ENCODE peak calls at places on chromosomes 7 and 10, in seven cellular contexts. Y, Q, Z, W, U, M and I are unnamed samples.

GRCh38 chr7:134434701-134435100 is 24.2 kb downstream of the AKR1B1 start:
- DNase-seq in Y (no peak), Q (no peak), Z (no peak), W (no peak), U (no peak), M (no peak), I (no peak)

GRCh38 chr7:98754041-98754479 is 115.8 kb downstream of the TMEM130 start:
- DNase-seq in Y (no peak), Q (peak), Z (no peak), W (no peak), U (no peak), M (no peak), I (peak)

GRCh38 chr7:23654508-23654907 is 25.5 kb upstream of the FAM221A start:
- DNase-seq in Y (peak), Q (peak), Z (no peak), W (peak), U (no peak), M (no peak), I (peak)

GRCh38 chr7:83486536-83486935 is 162.4 kb downstream of the SEMA3E start:
- DNase-seq in Y (no peak), Q (no peak), Z (no peak), W (no peak), U (no peak), M (no peak), I (no peak)

GRCh38 chr10:132705173-132705572 is 80.8 kb downstream of the NKX6-2 start:
- DNase-seq in Y (peak), Q (no peak), Z (no peak), W (no peak), U (no peak), M (no peak), I (no peak)

GRCh38 chr7:28806841-28807240 is 151.3 kb downstream of the TRIL start:
- DNase-seq in Y (no peak), Q (peak), Z (no peak), W (no peak), U (no peak), M (no peak), I (no peak)

GRCh38 chr7:154953006-154953684 is 49.8 kb downstream of the PAXIP1 start:
- DNase-seq in Y (peak), Q (peak), Z (peak), W (peak), U (peak), M (peak), I (peak)

GRCh38 chr7:44466300-44467216 is 23.9 kb downstream of the NUDCD3 start:
- DNase-seq in Y (no peak), Q (peak), Z (no peak), W (no peak), U (no peak), M (no peak), I (no peak)

GRCh38 chr10:120456143-120456625 is 843 bp upstream of the PLPP4 start:
- DNase-seq in Y (no peak), Q (no peak), Z (no peak), W (no peak), U (no peak), M (no peak), I (no peak)

GRCh38 chr10:57890691-57891090 is 377.0 kb downstream of the IPMK start:
- DNase-seq in Y (no peak), Q (no peak), Z (no peak), W (no peak), U (no peak), M (no peak), I (no peak)

GRCh38 chr10:73717564-73717963 is 19.7 kb upstream of the AGAP5 start:
- DNase-seq in Y (no peak), Q (no peak), Z (no peak), W (no peak), U (no peak), M (no peak), I (no peak)

GRCh38 chr10:33248638-33249037 is 85.8 kb downstream of the NRP1 start:
- DNase-seq in Y (no peak), Q (peak), Z (no peak), W (no peak), U (no peak), M (no peak), I (no peak)

GRCh38 chr7:41709621-41710020 is 6.7 kb upstream of the INHBA start:
- DNase-seq in Y (no peak), Q (peak), Z (no peak), W (no peak), U (no peak), M (no peak), I (no peak)

GRCh38 chr7:41710838-41711237 is 7.9 kb upstream of the INHBA start:
- DNase-seq in Y (no peak), Q (no peak), Z (no peak), W (no peak), U (no peak), M (no peak), I (no peak)

GRCh38 chr7:41708621-41709358 is 5.9 kb upstream of the INHBA start:
- DNase-seq in Y (no peak), Q (no peak), Z (no peak), W (no peak), U (no peak), M (no peak), I (no peak)

GRCh38 chr7:41715000-41715399 is 12.1 kb upstream of the INHBA start:
- DNase-seq in Y (no peak), Q (no peak), Z (no peak), W (no peak), U (no peak), M (no peak), I (no peak)

GRCh38 chr7:41711283-41712064 is 8.6 kb upstream of the INHBA start:
- DNase-seq in Y (peak), Q (no peak), Z (no peak), W (no peak), U (no peak), M (no peak), I (peak)
- TF ChIP-seq CTCF in Y (no peak), Q (peak), Z (peak), W (peak), U (no peak), M (peak), I (peak)

GRCh38 chr7:106542550-106543220 is 118.3 kb downstream of the CCDC71L start:
- DNase-seq in Y (peak), Q (peak), Z (peak), W (peak), U (no peak), M (peak), I (peak)
- TF ChIP-seq CTCF in Y (no peak), Q (peak), Z (peak), W (peak), U (peak), M (peak), I (peak)

GRCh38 chr7:82164410-82164809 is 279.2 kb downstream of the CACNA2D1 start:
- DNase-seq in Y (no peak), Q (no peak), Z (no peak), W (no peak), U (no peak), M (no peak), I (no peak)

GRCh38 chr7:82163586-82163985 is 280.0 kb downstream of the CACNA2D1 start:
- DNase-seq in Y (no peak), Q (no peak), Z (no peak), W (no peak), U (no peak), M (no peak), I (no peak)

GRCh38 chr7:82166666-82167065 is 276.9 kb downstream of the CACNA2D1 start:
- DNase-seq in Y (no peak), Q (peak), Z (no peak), W (no peak), U (no peak), M (no peak), I (no peak)

GRCh38 chr7:82167568-82168314 is 275.8 kb downstream of the CACNA2D1 start:
- DNase-seq in Y (no peak), Q (peak), Z (no peak), W (no peak), U (no peak), M (no peak), I (no peak)

DNA sequence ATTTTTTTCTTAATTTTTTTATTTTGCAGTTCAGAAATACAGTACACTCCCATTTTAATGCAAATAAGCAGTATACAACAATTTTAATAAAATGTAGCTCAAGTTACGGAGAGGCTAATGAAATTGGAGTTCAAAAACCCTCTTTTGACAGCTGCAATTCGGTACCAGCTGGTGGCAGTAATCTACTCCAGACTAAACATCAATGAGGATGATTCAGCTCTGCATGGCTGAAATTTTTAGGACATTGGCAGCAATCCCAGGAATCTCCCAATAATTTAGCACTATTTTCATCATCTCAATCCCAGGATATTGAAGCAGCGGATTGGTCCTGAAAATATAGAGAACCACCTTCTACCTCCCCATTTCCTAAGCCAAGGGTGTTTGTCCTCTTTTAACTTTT is 278.8 kb downstream of the CACNA2D1 start:
- DNase-seq in Y (no peak), Q (peak), Z (no peak), W (peak), U (no peak), M (peak), I (no peak)
- TF ChIP-seq CTCF in Y (no peak), Q (peak), Z (no peak), W (peak), U (no peak), M (peak), I (no peak)

DNA sequence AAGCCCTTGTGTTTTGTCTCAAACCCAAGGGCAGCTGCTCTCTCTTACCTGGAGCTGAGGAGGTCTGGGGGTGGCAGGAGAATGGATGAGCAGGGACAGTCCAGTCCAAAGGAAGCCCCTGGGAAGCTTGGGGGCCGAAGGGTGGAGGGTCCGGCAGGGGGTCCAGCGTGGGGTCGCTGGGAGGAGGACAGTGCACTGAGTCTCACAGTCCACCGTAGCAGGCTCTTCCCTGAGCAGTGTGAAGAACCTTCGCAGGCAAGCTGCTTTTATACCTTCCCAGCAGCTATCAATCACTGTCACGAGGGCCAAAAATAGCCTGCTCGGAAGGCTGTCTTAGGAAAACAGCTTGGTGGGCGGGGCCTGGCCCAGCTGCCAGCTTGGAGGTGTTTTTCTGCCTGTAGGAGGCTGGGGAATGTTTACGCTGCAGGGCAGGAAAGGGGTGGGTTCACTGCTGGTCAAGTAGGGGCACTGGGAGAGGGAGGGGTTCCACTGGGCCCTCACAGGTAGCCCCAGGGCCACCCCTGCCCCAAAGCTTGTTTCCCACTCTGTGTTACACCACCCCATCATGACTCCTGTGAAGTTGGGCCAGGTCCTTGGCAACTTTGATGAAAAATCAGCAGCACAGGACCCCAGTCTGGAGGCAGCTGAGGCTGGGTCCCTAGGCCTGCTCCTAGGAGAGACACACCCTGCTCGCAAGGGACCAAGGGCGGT is at the start of gene DEPP1:
- DNase-seq in Y (peak), Q (peak), Z (peak), W (no peak), U (peak), M (peak), I (peak)
- TF ChIP-seq CTCF in Y (no peak), Q (peak), Z (peak), W (no peak), U (no peak), M (no peak), I (peak)

DNA sequence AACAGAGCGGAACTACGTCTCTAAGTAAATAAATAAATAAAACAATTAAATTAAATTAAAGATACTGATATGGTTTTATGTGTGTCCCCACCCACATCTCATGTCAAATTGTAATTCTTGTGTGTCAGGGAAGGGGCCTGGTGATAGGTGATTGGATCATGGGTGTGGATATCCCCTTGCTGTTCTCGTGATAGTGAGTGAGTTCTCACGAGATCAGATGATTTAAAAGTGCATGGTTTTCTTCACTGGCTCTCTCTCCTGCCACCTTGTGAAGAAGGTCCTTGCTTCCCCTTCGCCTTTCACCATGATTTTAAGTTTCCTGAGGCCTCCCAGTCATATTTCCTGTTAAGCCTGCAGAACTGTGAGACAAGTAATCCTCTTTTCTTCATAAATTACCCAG is 29.0 kb upstream of the OGDHL start:
- DNase-seq in Y (no peak), Q (no peak), Z (no peak), W (no peak), U (no peak), M (no peak), I (no peak)
- TF ChIP-seq CTCF in Y (no peak), Q (no peak), Z (no peak), W (no peak), U (no peak), M (no peak), I (no peak)

DNA sequence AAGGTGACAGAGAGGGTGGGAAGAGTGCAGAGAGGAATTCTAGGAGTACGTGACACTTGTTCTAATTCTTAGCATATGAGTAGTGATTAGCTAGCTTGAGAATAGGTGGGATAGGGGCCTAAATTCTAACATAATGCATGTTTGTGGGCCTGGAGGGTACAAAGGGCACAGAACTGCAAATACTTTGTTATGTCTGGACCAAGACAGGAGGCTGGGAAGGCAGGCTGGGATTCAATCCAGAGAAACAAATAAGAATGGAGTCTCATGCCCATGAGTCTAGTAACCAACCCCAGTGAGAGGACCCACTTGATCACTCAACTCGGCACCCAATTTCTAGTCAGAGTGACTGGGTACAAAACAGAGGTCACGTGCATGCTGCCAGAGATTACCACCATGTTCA is 40.9 kb downstream of the RHOBTB1 start:
- DNase-seq in Y (no peak), Q (no peak), Z (no peak), W (no peak), U (no peak), M (no peak), I (no peak)
- TF ChIP-seq CTCF in Y (no peak), Q (no peak), Z (no peak), W (no peak), U (no peak), M (no peak), I (no peak)

DNA sequence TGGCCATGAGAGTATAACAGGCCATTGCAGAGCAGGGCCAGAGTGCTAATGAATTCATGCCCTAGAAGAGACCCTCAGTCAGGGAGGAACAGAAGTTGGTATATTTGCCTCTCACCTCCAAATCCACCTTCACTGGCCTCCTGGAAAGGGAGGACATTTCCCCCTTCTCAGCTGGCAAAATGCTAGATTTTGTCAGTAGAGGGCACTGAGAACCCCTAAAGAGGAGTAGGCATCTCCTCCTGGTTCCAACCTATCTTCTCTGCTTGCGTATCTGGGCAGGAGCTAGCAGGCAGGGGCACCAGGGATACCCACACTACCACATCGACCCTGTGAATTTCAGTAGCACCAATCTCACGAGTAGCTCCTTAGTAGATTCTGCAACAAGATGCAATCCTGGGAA is 79.8 kb upstream of the GHITM start:
- DNase-seq in Y (no peak), Q (no peak), Z (no peak), W (no peak), U (no peak), M (no peak), I (no peak)
- TF ChIP-seq CTCF in Y (no peak), Q (no peak), Z (no peak), W (no peak), U (no peak), M (no peak), I (no peak)

DNA sequence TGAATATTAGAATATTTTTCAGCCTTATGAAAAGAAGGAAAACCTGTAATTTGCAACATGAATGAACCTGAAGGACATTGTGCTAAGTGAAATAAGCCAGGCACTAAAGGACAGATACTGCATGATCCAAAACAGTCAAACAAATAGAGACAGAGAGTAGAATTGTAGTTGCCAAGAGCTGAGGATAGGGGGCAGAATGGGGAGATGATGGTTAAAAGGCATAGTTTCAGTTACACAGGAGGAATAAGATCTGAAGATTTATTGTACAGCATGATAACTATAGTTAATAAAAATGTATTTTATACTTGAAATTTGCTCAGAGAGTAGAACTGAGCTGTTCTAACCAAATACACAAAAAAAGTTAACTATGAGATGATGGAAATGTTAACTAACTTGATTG is 149.0 kb upstream of the TMEM106B start:
- DNase-seq in Y (no peak), Q (peak), Z (no peak), W (no peak), U (no peak), M (no peak), I (no peak)
- TF ChIP-seq CTCF in Y (no peak), Q (peak), Z (peak), W (peak), U (no peak), M (no peak), I (no peak)

DNA sequence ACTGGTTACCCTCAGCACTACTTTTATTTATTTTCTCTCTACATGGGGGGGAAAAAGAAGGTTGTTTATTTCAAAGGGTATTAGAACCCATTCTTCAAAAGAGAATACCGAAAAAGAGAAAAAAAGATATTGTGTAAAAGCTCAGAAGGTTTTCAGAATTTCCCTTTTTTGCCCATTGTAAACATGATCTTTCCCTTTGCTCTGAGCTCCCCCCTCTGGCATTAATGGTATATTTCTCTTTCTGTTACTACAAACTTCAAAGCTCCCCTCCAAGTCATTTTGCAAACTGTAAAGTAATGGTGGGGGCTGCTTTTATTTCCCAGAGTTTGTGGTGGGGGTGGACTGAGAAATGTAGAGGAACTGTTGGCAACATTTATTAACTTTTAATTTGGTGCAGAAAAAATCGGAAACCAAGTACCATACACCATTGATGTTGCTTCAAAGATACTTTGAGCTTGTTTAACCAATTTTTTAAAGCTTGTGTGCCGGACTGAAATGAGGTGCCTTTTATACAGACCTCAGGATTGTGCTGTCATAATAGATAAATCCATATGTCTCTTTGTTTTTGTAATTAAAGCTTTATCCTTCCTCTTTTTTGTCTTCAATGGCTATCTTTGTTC is 181.5 kb downstream of the EXOC4 start:
- DNase-seq in Y (no peak), Q (peak), Z (no peak), W (no peak), U (no peak), M (no peak), I (no peak)
- TF ChIP-seq CTCF in Y (no peak), Q (peak), Z (peak), W (peak), U (peak), M (peak), I (peak)

GRCh38 chr10:46223064-46223480 is 63.7 kb upstream of the ANTXRL start:
- DNase-seq in Y (peak), Q (no peak), Z (no peak), W (no peak), U (no peak), M (no peak), I (peak)
- TF ChIP-seq CTCF in Y (no peak), Q (peak), Z (peak), W (peak), U (no peak), M (no peak), I (peak)